ENCODE peak calls at places on chromosomes 1 and 21, in eight cellular contexts. Z is fibroblast of lung, Y is GOT3, H is NCI-H345, X is uterus, G is iris pigment epithelial cell, E is IMR-90, A is activated gamma-delta T cell treated with Interleukin-2 at 50 U/mL for 16 hours. M is an unnamed sample.

GRCh38 chr1:77047978-77048614 is 171.1 kb downstream of the PIGK start:
- DNase-seq in E (no peak), Z (no peak), H (no peak), A (no peak), Y (no peak), X (no peak), G (no peak), M (no peak)

GRCh38 chr1:108722292-108722691 is 9.6 kb downstream of the FNDC7 start:
- DNase-seq in H (no peak), A (no peak), Z (peak), E (peak), Y (no peak), G (peak), X (no peak), M (no peak)

GRCh38 chr21:36678538-36678937 is 20.4 kb upstream of the SIM2 start:
- DNase-seq in E (no peak), Z (no peak), Y (no peak), A (no peak), H (no peak), G (no peak), X (no peak), M (no peak)

GRCh38 chr1:156807627-156808026 is 9.0 kb downstream of the SH2D2A start:
- DNase-seq in G (no peak), Y (no peak), X (no peak), Z (no peak), E (no peak), A (no peak), H (no peak), M (no peak)

GRCh38 chr1:26283226-26283853 is 3.5 kb downstream of the SH3BGRL3 start:
- DNase-seq in H (no peak), E (no peak), Z (no peak), G (peak), A (no peak), X (no peak), Y (no peak), M (no peak)

GRCh38 chr1:62688687-62689085 is 500 bp upstream of the DOCK7 start:
- DNase-seq in Y (no peak), G (peak), A (no peak), E (peak), X (no peak), Z (peak), H (no peak), M (no peak)

GRCh38 chr1:51518730-51519047 is 377 bp downstream of the EPS15 start:
- DNase-seq in X (no peak), Z (no peak), Y (no peak), G (peak), E (peak), H (peak), A (peak), M (no peak)

GRCh38 chr1:9047019-9047418 is 20.8 kb upstream of the SLC2A7 start:
- DNase-seq in Z (no peak), H (no peak), X (no peak), A (no peak), E (no peak), G (no peak), Y (no peak), M (no peak)

GRCh38 chr1:244010599-244011211 is 40.4 kb upstream of the ZBTB18 start:
- DNase-seq in Y (no peak), E (no peak), X (no peak), G (no peak), Z (peak), H (no peak), A (no peak), M (no peak)

GRCh38 chr1:31781138-31782065 is 17.3 kb upstream of the ADGRB2 start:
- DNase-seq in H (no peak), G (no peak), E (no peak), X (no peak), Y (no peak), A (no peak), Z (no peak), M (no peak)

GRCh38 chr1:96075704-96076455 is 645.7 kb upstream of the PTBP2 start:
- DNase-seq in X (no peak), Y (no peak), G (no peak), E (no peak), Z (peak), H (no peak), A (no peak), M (no peak)

GRCh38 chr1:204081156-204081790 is 8.4 kb downstream of the SOX13 start:
- DNase-seq in H (no peak), A (no peak), Y (no peak), Z (peak), E (peak), G (peak), X (peak), M (no peak)

GRCh38 chr1:161439280-161440232 is 65.7 kb upstream of the FCGR2A start:
- DNase-seq in H (no peak), X (no peak), Y (no peak), A (no peak), Z (peak), G (peak), E (peak), M (no peak)

GRCh38 chr1:200468264-200469001 is 58.6 kb upstream of the ZNF281 start:
- DNase-seq in E (peak), Z (no peak), A (no peak), H (no peak), G (no peak), Y (no peak), X (no peak), M (no peak)

GRCh38 chr1:23466423-23466989 is 17.5 kb downstream of the ASAP3 start:
- DNase-seq in Z (no peak), H (no peak), E (no peak), A (no peak), G (no peak), Y (no peak), X (no peak), M (no peak)

GRCh38 chr1:49252917-49253316 is 476.2 kb upstream of the BEND5 start:
- DNase-seq in E (no peak), Z (no peak), X (no peak), A (no peak), H (no peak), Y (no peak), G (peak), M (no peak)

GRCh38 chr1:168618887-168619286 is 42.5 kb downstream of the XCL1 start:
- DNase-seq in H (no peak), G (no peak), Y (no peak), X (no peak), Z (no peak), A (no peak), E (no peak), M (no peak)

GRCh38 chr21:44637018-44637850 is at the start of gene KRTAP10-10:
- DNase-seq in Z (no peak), X (no peak), H (peak), Y (no peak), G (no peak), E (no peak), A (no peak), M (no peak)

GRCh38 chr1:158731707-158732106 is 11.2 kb upstream of the OR6K3 start:
- DNase-seq in E (no peak), A (no peak), X (no peak), H (no peak), Y (no peak), Z (no peak), G (no peak), M (no peak)

GRCh38 chr1:1677718-1678580 is 14.6 kb downstream of the SLC35E2B start:
- DNase-seq in Z (no peak), Y (no peak), G (no peak), X (no peak), H (no peak), A (peak), E (no peak), M (peak)

GRCh38 chr1:184836934-184837698 is 82.5 kb upstream of the EDEM3 start:
- DNase-seq in Z (no peak), Y (no peak), E (no peak), G (no peak), H (no peak), A (no peak), X (no peak), M (no peak)

GRCh38 chr1:48341221-48341620 is 118.7 kb downstream of the SLC5A9 start:
- DNase-seq in Z (no peak), Y (no peak), H (no peak), E (peak), X (no peak), A (no peak), G (peak), M (no peak)

GRCh38 chr1:46705408-46705807 is 13.5 kb downstream of the EFCAB14 start:
- DNase-seq in X (no peak), Y (no peak), H (no peak), E (peak), Z (no peak), G (peak), A (no peak), M (no peak)

GRCh38 chr1:208101661-208102431 is 142.3 kb downstream of the PLXNA2 start:
- DNase-seq in G (no peak), A (no peak), Y (no peak), X (peak), E (peak), Z (peak), H (peak), M (no peak)

GRCh38 chr1:102588536-102588935 is 519.8 kb downstream of the COL11A1 start:
- DNase-seq in X (no peak), G (peak), E (no peak), H (peak), Y (no peak), A (no peak), Z (no peak), M (no peak)

GRCh38 chr1:16976966-16977365 is 3.5 kb downstream of the MFAP2 start:
- DNase-seq in H (no peak), A (no peak), Z (no peak), E (no peak), Y (no peak), X (no peak), G (no peak), M (no peak)